ENCODE peak calls at places on chromosome 15, in four cellular contexts. One of them, this sample, is unnamed.

GRCh38 chr15:57227899-57228298 is 148.4 kb upstream of the CGNL1 start:
- DNase-seq in psoas muscle: no peak
- DNase-seq in tibial artery: no peak
- DNase-seq in fibroblast of pulmonary artery: peak
- DNase-seq in this sample: no peak

GRCh38 chr15:56325186-56325585 is 40.0 kb upstream of the TEX9 start:
- DNase-seq in psoas muscle: no peak
- DNase-seq in tibial artery: no peak
- DNase-seq in fibroblast of pulmonary artery: peak
- DNase-seq in this sample: no peak

GRCh38 chr15:70375006-70375409 is 277.3 kb upstream of the TLE3 start:
- DNase-seq in psoas muscle: peak
- DNase-seq in tibial artery: no peak
- DNase-seq in fibroblast of pulmonary artery: peak
- DNase-seq in this sample: peak

GRCh38 chr15:95760508-95760907 is 570.0 kb upstream of the NR2F2 start:
- DNase-seq in psoas muscle: peak
- DNase-seq in tibial artery: no peak
- DNase-seq in fibroblast of pulmonary artery: peak
- DNase-seq in this sample: peak

GRCh38 chr15:25470230-25470629 is 31.4 kb upstream of the UBE3A start:
- DNase-seq in psoas muscle: no peak
- DNase-seq in tibial artery: no peak
- DNase-seq in fibroblast of pulmonary artery: no peak
- DNase-seq in this sample: no peak

GRCh38 chr15:100703032-100703578 is 100.7 kb downstream of the ASB7 start:
- DNase-seq in psoas muscle: no peak
- DNase-seq in tibial artery: no peak
- DNase-seq in fibroblast of pulmonary artery: peak
- DNase-seq in this sample: peak

GRCh38 chr15:57235865-57236264 is 140.4 kb upstream of the CGNL1 start:
- DNase-seq in psoas muscle: no peak
- DNase-seq in tibial artery: no peak
- DNase-seq in fibroblast of pulmonary artery: peak
- DNase-seq in this sample: peak

GRCh38 chr15:48089664-48090063 is 31.1 kb upstream of the SLC24A5 start:
- DNase-seq in psoas muscle: no peak
- DNase-seq in tibial artery: no peak
- DNase-seq in fibroblast of pulmonary artery: no peak
- DNase-seq in this sample: no peak

GRCh38 chr15:71562251-71562650 is 248.1 kb upstream of the NR2E3 start:
- DNase-seq in psoas muscle: no peak
- DNase-seq in tibial artery: no peak
- DNase-seq in fibroblast of pulmonary artery: no peak
- DNase-seq in this sample: no peak

GRCh38 chr15:86439614-86440013 is 359.9 kb downstream of the AGBL1 start:
- DNase-seq in psoas muscle: no peak
- DNase-seq in tibial artery: no peak
- DNase-seq in fibroblast of pulmonary artery: no peak
- DNase-seq in this sample: no peak

GRCh38 chr15:98138910-98139309 is 178.4 kb downstream of the ARRDC4 start:
- DNase-seq in psoas muscle: no peak
- DNase-seq in tibial artery: no peak
- DNase-seq in fibroblast of pulmonary artery: no peak
- DNase-seq in this sample: no peak

GRCh38 chr15:90154246-90154645 is 46.9 kb upstream of the SEMA4B start:
- DNase-seq in psoas muscle: no peak
- DNase-seq in tibial artery: no peak
- DNase-seq in fibroblast of pulmonary artery: no peak
- DNase-seq in this sample: no peak

GRCh38 chr15:89756897-89757296 is 5.8 kb upstream of the MESP1 start:
- DNase-seq in psoas muscle: no peak
- DNase-seq in tibial artery: no peak
- DNase-seq in fibroblast of pulmonary artery: no peak
- DNase-seq in this sample: no peak

GRCh38 chr15:52481915-52482314 is 46.8 kb downstream of the MYO5A start:
- DNase-seq in psoas muscle: no peak
- DNase-seq in tibial artery: no peak
- DNase-seq in fibroblast of pulmonary artery: peak
- DNase-seq in this sample: peak

GRCh38 chr15:68802373-68802772 is 18.3 kb downstream of the ANP32A start:
- DNase-seq in psoas muscle: no peak
- DNase-seq in tibial artery: peak
- DNase-seq in fibroblast of pulmonary artery: no peak
- DNase-seq in this sample: no peak

GRCh38 chr15:46714959-46715358 is 1002.3 kb upstream of the SEMA6D start:
- DNase-seq in psoas muscle: no peak
- DNase-seq in tibial artery: no peak
- DNase-seq in fibroblast of pulmonary artery: no peak
- DNase-seq in this sample: no peak

GRCh38 chr15:56459096-56459495 is 5.8 kb downstream of the MNS1 start:
- DNase-seq in psoas muscle: no peak
- DNase-seq in tibial artery: no peak
- DNase-seq in fibroblast of pulmonary artery: no peak
- DNase-seq in this sample: no peak

GRCh38 chr15:99983171-99983891 is 250.1 kb upstream of the LYSMD4 start:
- DNase-seq in psoas muscle: no peak
- DNase-seq in tibial artery: no peak
- DNase-seq in fibroblast of pulmonary artery: peak
- DNase-seq in this sample: no peak

GRCh38 chr15:90020041-90020735 is 19.1 kb downstream of the ZNF710 start:
- DNase-seq in psoas muscle: peak
- DNase-seq in tibial artery: peak
- DNase-seq in fibroblast of pulmonary artery: no peak
- DNase-seq in this sample: no peak

GRCh38 chr15:58065011-58065444 is 483 bp downstream of the ALDH1A2 start:
- DNase-seq in psoas muscle: peak
- DNase-seq in tibial artery: no peak
- DNase-seq in fibroblast of pulmonary artery: no peak
- DNase-seq in this sample: no peak

GRCh38 chr15:57777034-57777433 is 70.5 kb downstream of the POLR2M start:
- DNase-seq in psoas muscle: no peak
- DNase-seq in tibial artery: no peak
- DNase-seq in fibroblast of pulmonary artery: no peak
- DNase-seq in this sample: no peak

GRCh38 chr15:52217186-52217585 is 26.0 kb upstream of the GNB5 start:
- DNase-seq in psoas muscle: no peak
- DNase-seq in tibial artery: no peak
- DNase-seq in fibroblast of pulmonary artery: no peak
- DNase-seq in this sample: no peak

GRCh38 chr15:73818308-73818985 is 54.9 kb upstream of the TBC1D21 start:
- DNase-seq in psoas muscle: no peak
- DNase-seq in tibial artery: no peak
- DNase-seq in fibroblast of pulmonary artery: no peak
- DNase-seq in this sample: peak

GRCh38 chr15:96274698-96275097 is 55.8 kb upstream of the NR2F2 start:
- DNase-seq in psoas muscle: no peak
- DNase-seq in tibial artery: no peak
- DNase-seq in fibroblast of pulmonary artery: peak
- DNase-seq in this sample: no peak

GRCh38 chr15:40050788-40051615 is 12.0 kb upstream of the SRP14 start:
- DNase-seq in psoas muscle: no peak
- DNase-seq in tibial artery: peak
- DNase-seq in fibroblast of pulmonary artery: no peak
- DNase-seq in this sample: peak

DNA sequence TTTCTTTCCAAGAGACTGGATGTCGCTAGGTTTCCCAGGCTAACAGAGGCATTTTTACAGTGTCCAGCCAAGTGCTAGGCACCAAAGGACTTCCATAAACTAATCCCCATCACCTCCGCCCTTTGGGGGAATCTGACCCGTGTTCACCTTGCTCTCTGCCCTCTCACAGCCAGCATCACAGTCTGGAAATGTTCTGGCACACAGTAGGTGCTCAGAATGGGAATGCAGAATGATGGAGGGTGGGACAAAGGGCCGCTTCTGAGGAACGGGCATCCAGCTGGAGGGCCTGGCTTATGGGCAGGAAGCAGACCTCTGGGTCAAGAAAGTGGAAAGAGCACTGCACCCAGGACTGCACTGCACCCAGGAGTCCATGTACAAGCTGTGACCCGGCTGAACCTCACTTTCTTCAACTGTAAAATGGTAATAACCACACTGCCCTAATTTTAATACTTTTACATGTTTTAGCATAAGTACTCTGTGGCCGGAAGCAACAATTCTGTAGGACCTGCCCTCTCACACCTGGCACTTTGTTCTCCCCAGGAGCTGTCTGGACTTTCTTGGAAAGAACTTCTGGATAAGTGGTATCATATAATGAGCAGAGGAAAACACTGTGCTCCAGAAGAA is 901 bp upstream of the NMB start:
- DNase-seq in psoas muscle: no peak
- DNase-seq in tibial artery: no peak
- DNase-seq in fibroblast of pulmonary artery: no peak
- DNase-seq in this sample: no peak
- H3K4me3 ChIP-seq in psoas muscle: peak
- H3K4me3 ChIP-seq in tibial artery: peak
- H3K4me3 ChIP-seq in fibroblast of pulmonary artery: peak
- H3K4me3 ChIP-seq in this sample: no peak

DNA sequence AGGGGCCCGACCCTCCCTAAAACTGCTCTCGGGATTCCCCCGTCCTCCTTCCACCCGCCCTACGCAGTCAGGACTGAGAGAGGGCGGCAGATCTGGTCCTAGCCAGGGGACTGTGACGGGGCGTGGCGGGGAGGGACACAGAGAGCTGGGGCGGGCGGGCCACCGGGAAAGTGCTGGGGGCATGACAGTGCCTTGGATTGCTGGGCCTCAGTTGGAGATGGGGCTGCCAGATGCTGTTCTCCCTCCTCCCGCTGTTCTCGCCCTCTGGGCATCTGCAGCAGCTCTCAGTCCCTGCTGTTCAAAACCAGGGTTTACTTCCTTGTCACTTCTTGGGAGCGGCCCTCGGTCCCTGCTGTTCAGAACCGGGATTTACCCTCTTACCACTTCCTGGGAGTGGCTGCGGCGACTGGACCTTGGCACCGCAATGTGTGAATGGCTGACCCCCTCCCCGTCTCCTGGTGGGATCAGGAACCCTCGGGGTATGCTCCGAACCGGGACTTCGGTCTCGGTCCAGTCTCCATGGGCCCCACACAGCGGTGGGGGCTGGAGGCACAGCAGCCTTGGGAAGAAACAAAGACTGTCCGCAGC is 1.8 kb upstream of the RPP25 start:
- DNase-seq in psoas muscle: peak
- DNase-seq in tibial artery: peak
- DNase-seq in fibroblast of pulmonary artery: no peak
- DNase-seq in this sample: no peak
- H3K4me3 ChIP-seq in psoas muscle: peak
- H3K4me3 ChIP-seq in tibial artery: peak
- H3K4me3 ChIP-seq in fibroblast of pulmonary artery: peak
- H3K4me3 ChIP-seq in this sample: no peak

GRCh38 chr15:92715753-92716152 is 60.2 kb upstream of the FAM174B start:
- DNase-seq in psoas muscle: no peak
- DNase-seq in tibial artery: no peak
- DNase-seq in fibroblast of pulmonary artery: peak
- DNase-seq in this sample: no peak

GRCh38 chr15:92711457-92711831 is 55.9 kb upstream of the FAM174B start:
- DNase-seq in psoas muscle: no peak
- DNase-seq in tibial artery: no peak
- DNase-seq in fibroblast of pulmonary artery: no peak
- DNase-seq in this sample: no peak

GRCh38 chr15:92719024-92719423 is 63.4 kb upstream of the FAM174B start:
- DNase-seq in psoas muscle: no peak
- DNase-seq in tibial artery: no peak
- DNase-seq in fibroblast of pulmonary artery: no peak
- DNase-seq in this sample: no peak

GRCh38 chr15:92714457-92715401 is 59.2 kb upstream of the FAM174B start:
- DNase-seq in psoas muscle: peak
- DNase-seq in tibial artery: peak
- DNase-seq in fibroblast of pulmonary artery: peak
- DNase-seq in this sample: peak

DNA sequence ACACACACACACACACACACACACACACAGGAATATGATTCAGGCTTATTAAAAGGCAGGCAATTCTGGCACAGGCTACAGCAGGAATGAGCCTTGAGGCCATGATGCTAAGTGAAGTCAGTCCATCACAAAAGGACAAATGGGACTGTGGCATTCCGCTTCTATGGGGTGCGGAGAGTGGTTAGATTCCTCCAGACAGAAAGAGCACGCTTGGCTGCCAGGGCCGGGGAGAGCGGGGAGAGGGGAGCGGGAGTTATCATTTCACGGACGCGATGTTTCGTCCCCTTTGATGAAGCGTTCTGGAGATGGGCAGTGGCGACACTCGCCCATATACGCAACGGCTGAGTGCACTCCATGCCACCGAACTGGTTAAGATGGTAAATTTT is 58.5 kb upstream of the FAM174B start:
- DNase-seq in psoas muscle: no peak
- DNase-seq in tibial artery: no peak
- DNase-seq in fibroblast of pulmonary artery: peak
- DNase-seq in this sample: no peak
- H3K4me3 ChIP-seq in psoas muscle: peak
- H3K4me3 ChIP-seq in tibial artery: peak
- H3K4me3 ChIP-seq in fibroblast of pulmonary artery: peak
- H3K4me3 ChIP-seq in this sample: peak

GRCh38 chr15:81295466-81296145 is 28.3 kb downstream of the STARD5 start:
- DNase-seq in psoas muscle: no peak
- DNase-seq in tibial artery: peak
- DNase-seq in fibroblast of pulmonary artery: no peak
- DNase-seq in this sample: no peak

GRCh38 chr15:81291916-81292424 is 32.0 kb downstream of the STARD5 start:
- DNase-seq in psoas muscle: no peak
- DNase-seq in tibial artery: peak
- DNase-seq in fibroblast of pulmonary artery: no peak
- DNase-seq in this sample: no peak

GRCh38 chr15:81292516-81293001 is 31.4 kb downstream of the STARD5 start:
- DNase-seq in psoas muscle: no peak
- DNase-seq in tibial artery: peak
- DNase-seq in fibroblast of pulmonary artery: no peak
- DNase-seq in this sample: no peak

GRCh38 chr15:81294501-81294850 is 29.5 kb downstream of the STARD5 start:
- DNase-seq in psoas muscle: no peak
- DNase-seq in tibial artery: peak
- DNase-seq in fibroblast of pulmonary artery: no peak
- DNase-seq in this sample: no peak

DNA sequence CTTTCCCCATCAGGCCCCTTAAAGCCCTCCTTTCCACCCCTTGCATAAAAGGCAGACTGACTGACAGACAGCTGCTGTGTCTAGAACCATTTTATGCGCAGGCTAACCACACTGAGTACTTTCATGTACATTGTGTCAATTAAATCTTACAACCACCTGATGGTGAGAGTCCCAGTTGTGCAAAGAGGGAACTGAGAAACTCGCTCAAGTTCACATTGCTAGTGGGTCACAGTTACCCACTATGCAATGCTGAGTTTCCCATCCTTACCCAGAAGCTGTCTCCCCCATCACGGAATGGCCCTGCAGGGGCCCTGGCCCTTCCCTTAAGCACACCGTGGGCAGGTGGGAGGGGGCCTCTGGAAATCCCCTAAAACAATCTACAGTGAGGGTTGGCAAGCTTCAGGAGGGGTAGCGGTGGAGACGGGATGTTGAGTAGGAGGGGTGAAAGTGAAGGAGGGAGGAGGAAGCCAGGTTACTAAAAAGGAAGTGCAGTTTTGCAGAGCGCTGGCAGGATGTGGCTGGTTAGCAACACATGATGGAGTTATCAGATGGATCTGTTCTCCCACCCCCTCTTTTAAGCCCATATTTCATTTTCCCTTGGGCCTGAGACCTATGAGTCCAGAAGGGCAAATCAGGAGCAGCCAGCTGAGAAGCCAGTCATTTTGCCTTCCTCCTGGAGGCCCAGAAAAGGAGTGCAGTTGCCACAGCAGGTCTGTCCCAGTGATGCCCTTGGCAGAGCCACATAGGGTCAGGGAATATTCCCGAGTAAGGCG is 30.0 kb downstream of the STARD5 start:
- DNase-seq in psoas muscle: no peak
- DNase-seq in tibial artery: peak
- DNase-seq in fibroblast of pulmonary artery: no peak
- DNase-seq in this sample: no peak
- H3K4me3 ChIP-seq in psoas muscle: no peak
- H3K4me3 ChIP-seq in tibial artery: no peak
- H3K4me3 ChIP-seq in fibroblast of pulmonary artery: no peak
- H3K4me3 ChIP-seq in this sample: no peak

This sample was measured in MG63.